ENCODE peak calls at places on chromosomes 7 and 10, in eight cellular contexts. C is GM23338, M is Panc1, D is HCT116, H is HepG2, R is transverse colon, I is GM12878, F is stomach. J is an unnamed sample.

GRCh38 chr7:2609001-2609411 is 22.8 kb upstream of the TTYH3 start:
- DNase-seq in C (peak), H (peak), F (no peak), M (no peak), D (peak), I (no peak), R (no peak), J (no peak)

GRCh38 chr10:16843252-16843870 is 26.1 kb upstream of the RSU1 start:
- DNase-seq in D (peak), I (peak), M (peak), H (peak), R (no peak), C (peak), F (no peak), J (no peak)

GRCh38 chr10:74071151-74071550 is 73.2 kb downstream of the VCL start:
- DNase-seq in F (no peak), R (no peak), I (no peak), H (no peak), D (no peak), C (peak), M (no peak), J (no peak)

GRCh38 chr10:97078280-97079156 is 107.2 kb downstream of the SLIT1 start:
- DNase-seq in M (no peak), C (peak), F (no peak), H (no peak), I (no peak), R (no peak), D (no peak), J (no peak)

GRCh38 chr10:52566471-52567246 is 205.9 kb downstream of the MBL2 start:
- DNase-seq in M (peak), D (peak), F (no peak), I (no peak), R (no peak), C (peak), H (peak), J (no peak)

GRCh38 chr10:103765981-103766380 is 89.4 kb downstream of the SH3PXD2A start:
- DNase-seq in F (peak), M (no peak), D (no peak), H (no peak), I (no peak), R (no peak), C (no peak), J (no peak)

GRCh38 chr7:66804001-66804400 is 63.5 kb downstream of the RABGEF1 start:
- DNase-seq in R (no peak), F (no peak), H (no peak), M (no peak), C (no peak), D (no peak), I (no peak), J (no peak)

GRCh38 chr10:8150401-8150905 is 96.0 kb downstream of the GATA3 start:
- DNase-seq in D (no peak), H (no peak), F (no peak), M (no peak), I (no peak), C (no peak), R (no peak), J (no peak)

GRCh38 chr10:60827791-60828488 is 49.7 kb downstream of the CDK1 start:
- DNase-seq in F (no peak), D (no peak), I (no peak), C (peak), M (no peak), R (no peak), H (peak), J (no peak)

GRCh38 chr7:835491-836401 is 3.5 kb downstream of the SUN1 start:
- DNase-seq in I (no peak), R (peak), F (peak), H (no peak), D (no peak), C (no peak), M (no peak), J (no peak)

GRCh38 chr7:4700577-4701235 is 18.6 kb downstream of the FOXK1 start:
- DNase-seq in D (no peak), R (no peak), F (no peak), C (no peak), H (no peak), M (no peak), I (no peak), J (no peak)

GRCh38 chr7:74199551-74200355 is 10.1 kb upstream of the LAT2 start:
- DNase-seq in M (no peak), C (peak), R (no peak), H (no peak), F (no peak), I (no peak), D (peak), J (no peak)

GRCh38 chr7:38929460-38930171 is 20.6 kb upstream of the VPS41 start:
- DNase-seq in R (no peak), F (no peak), H (no peak), M (no peak), C (no peak), D (no peak), I (no peak), J (no peak)

GRCh38 chr7:92304406-92304893 is 58.7 kb downstream of the ANKIB1 start:
- DNase-seq in D (no peak), M (no peak), I (no peak), F (no peak), R (no peak), H (no peak), C (no peak), J (no peak)

GRCh38 chr7:77200542-77200941 is 923 bp upstream of the FGL2 start:
- DNase-seq in C (no peak), H (no peak), F (no peak), M (no peak), D (no peak), I (no peak), R (no peak), J (no peak)

GRCh38 chr7:82528577-82529305 is 85.2 kb upstream of the CACNA2D1 start:
- DNase-seq in R (no peak), D (no peak), I (no peak), C (no peak), F (no peak), H (no peak), M (no peak), J (no peak)

GRCh38 chr7:44415047-44415446 is 75.4 kb downstream of the NUDCD3 start:
- DNase-seq in C (no peak), R (no peak), D (no peak), I (no peak), H (no peak), F (no peak), M (no peak), J (no peak)

GRCh38 chr7:104966022-104966421 is 48.0 kb upstream of the KMT2E start:
- DNase-seq in C (no peak), D (no peak), I (no peak), R (no peak), F (no peak), H (no peak), M (no peak), J (no peak)

GRCh38 chr7:106870983-106871410 is 5.9 kb downstream of the PIK3CG start:
- DNase-seq in I (peak), M (no peak), D (no peak), C (no peak), R (no peak), F (no peak), H (no peak), J (no peak)

GRCh38 chr7:122790558-122790957 is 87.8 kb upstream of the RNF148 start:
- DNase-seq in M (no peak), D (no peak), F (no peak), R (no peak), C (no peak), H (no peak), I (no peak), J (no peak)

GRCh38 chr10:77504870-77505257 is 132.7 kb downstream of the KCNMA1 start:
- DNase-seq in R (no peak), D (peak), H (no peak), M (peak), I (no peak), C (no peak), F (no peak), J (no peak)

GRCh38 chr7:139731802-139732470 is 45.9 kb downstream of the HIPK2 start:
- DNase-seq in I (no peak), M (peak), R (peak), F (peak), C (no peak), D (peak), H (peak), J (peak)

GRCh38 chr10:61643316-61643751 is 19.4 kb upstream of the CABCOCO1 start:
- DNase-seq in C (peak), D (no peak), H (no peak), F (no peak), M (no peak), I (no peak), R (no peak), J (no peak)

GRCh38 chr7:30866939-30867338 is 44.7 kb upstream of the AQP1 start:
- DNase-seq in C (no peak), I (no peak), D (no peak), F (no peak), R (no peak), H (no peak), M (no peak), J (no peak)

DNA sequence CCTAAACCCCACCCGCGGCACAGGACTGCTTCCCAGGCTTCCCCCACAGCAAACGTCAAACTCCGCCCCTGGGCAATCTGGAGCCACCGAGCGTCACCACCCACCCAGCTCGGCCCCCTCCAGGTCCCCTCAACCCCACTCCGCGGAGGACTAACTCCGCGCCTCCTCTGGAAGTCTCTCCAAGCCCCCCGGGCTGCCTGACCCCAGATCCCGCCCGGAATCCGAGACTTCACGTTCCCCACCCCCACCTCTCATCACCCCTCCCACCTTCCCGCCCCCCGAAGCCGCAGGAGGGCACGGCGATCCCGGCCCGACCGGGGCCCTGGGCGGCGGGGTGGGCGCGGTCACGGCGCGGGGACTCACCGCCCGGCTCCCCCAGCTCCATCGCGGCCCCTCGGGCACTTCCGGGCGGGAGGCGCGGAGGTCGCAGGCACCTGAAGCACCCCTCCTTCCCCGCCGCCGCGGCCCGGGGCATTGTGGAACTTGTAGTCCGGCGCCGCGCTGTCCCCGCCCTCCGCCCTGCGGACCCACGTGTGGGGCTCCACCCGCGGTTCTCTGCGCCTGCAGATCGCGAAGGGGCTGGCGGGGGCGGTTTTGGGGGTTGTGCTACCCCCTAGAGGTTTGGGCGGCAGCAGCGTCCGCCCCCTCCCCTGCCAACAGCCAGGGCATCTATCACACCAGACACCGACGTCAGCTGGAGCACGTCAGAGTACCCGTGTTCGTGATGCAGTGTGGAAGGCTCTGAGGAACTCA is at the start of gene TMUB1:
- DNase-seq in F (peak), R (peak), M (no peak), C (peak), H (peak), D (no peak), I (no peak), J (peak)
- TF ChIP-seq POLR2AphosphoS5 in F (peak), R (peak), M (peak), C (peak), H (peak), D (peak), I (no peak), J (no peak)

DNA sequence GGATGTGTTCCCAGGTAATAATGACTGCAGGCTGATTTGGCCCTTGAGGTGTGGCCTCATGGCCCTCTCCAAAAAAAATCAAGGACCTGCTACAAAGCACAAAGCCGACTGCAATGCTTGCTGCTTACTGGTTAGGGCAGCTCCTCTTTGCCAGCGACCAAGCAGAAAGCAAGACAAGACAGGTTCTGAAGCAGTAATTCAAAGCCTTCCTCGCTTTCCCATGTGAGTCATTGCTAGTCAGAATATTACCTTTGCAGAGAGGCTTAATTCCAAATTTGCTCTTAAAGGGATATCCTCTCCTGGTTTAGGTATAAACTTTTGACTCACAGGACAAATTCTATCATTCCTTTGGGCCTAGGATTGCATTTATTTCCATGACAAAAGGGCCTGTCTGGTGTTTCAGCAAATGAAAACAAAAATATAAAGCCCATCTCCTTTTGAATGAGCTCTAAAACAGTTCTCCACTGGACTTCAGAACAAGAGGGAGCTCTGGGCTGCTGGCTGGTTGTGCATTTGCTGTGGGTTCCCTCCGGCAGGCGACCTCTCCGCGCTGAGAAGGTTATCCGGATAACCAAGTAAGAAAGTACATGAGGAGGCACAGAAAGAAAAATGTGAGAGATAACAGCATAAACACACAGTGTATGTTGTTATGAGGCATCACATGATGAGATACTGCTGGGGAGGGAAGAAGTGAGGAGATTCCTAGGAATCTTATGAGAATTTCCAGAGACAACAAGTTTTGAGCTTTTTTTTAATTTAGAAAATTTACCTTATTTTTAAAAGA is 90.8 kb downstream of the EGFR start:
- DNase-seq in H (no peak), D (peak), I (no peak), C (peak), M (no peak), F (peak), R (no peak), J (peak)
- TF ChIP-seq POLR2AphosphoS5 in H (no peak), D (peak), I (no peak), C (no peak), M (no peak), F (no peak), R (no peak), J (no peak)

DNA sequence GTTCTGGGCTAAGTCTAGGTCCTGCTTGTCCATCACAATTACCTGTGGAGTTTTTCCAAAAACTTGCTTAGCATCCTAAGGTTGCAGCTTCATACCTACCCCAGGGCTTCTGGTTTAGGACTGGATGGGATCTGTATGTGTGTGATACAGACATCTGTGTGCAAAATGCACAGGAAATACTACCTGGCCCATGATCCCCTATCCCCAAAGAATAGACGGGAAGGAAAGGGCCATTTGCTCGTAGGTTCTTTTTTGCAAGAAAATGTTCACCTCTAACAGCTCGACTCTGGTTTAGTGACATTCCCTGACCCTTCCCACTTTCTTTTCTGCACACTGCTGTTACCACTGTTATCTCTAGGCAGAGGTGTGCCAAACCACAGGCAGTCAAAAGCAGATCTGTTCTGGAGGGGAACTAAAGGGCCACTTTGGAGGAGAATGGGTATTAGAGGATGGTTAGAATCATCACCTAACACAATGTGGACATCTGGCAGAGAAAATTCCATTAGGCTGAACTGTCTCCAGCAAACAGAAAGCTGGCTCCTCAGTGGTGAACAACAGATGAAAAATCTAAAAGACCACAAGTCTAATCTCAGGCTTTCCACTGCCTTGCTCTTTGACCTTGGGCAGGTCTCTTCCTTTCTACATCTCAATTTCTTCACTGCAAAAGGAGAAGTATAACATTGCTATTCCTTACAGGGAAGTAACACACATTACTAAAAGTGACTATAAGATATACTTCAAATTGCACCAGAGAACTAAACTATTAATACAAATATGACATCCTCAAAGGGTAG is 107.4 kb downstream of the UBE2H start:
- DNase-seq in C (no peak), R (no peak), D (peak), M (peak), F (no peak), I (no peak), H (no peak), J (no peak)
- TF ChIP-seq POLR2AphosphoS5 in C (no peak), R (no peak), D (no peak), M (no peak), F (no peak), I (no peak), H (no peak), J (no peak)

GRCh38 chr7:28988091-28988490 is 30.0 kb upstream of the TRIL start:
- DNase-seq in M (no peak), C (no peak), D (no peak), R (no peak), H (no peak), F (no peak), I (no peak), J (no peak)

GRCh38 chr7:28986723-28987122 is 28.6 kb upstream of the TRIL start:
- DNase-seq in R (no peak), C (no peak), M (no peak), I (no peak), D (no peak), H (no peak), F (no peak), J (no peak)

GRCh38 chr7:28989596-28989980 is 31.5 kb upstream of the TRIL start:
- DNase-seq in I (no peak), H (no peak), D (no peak), M (no peak), C (no peak), F (no peak), R (no peak), J (no peak)

GRCh38 chr7:28990200-28990960 is 32.2 kb upstream of the TRIL start:
- DNase-seq in M (no peak), D (no peak), R (no peak), H (no peak), F (no peak), C (peak), I (no peak), J (no peak)

GRCh38 chr7:28988818-28989595 is 30.9 kb upstream of the TRIL start:
- DNase-seq in R (peak), C (no peak), H (no peak), D (no peak), I (no peak), M (no peak), F (no peak), J (no peak)
- TF ChIP-seq POLR2AphosphoS5 in R (peak), C (no peak), H (no peak), D (no peak), I (no peak), M (no peak), F (peak), J (peak)